ENCODE peak calls at places on chromosomes 16 and 17, in ten cellular contexts. N, I, H, S, W, F, E, A, O and D are unnamed samples.

GRCh38 chr16:1746693-1747195 is 24.6 kb downstream of the NME3 start:
- DNase-seq in A (no peak), F (no peak), S (no peak), I (no peak), E (no peak), H (no peak), O (no peak), N (no peak), W (no peak), D (no peak)

GRCh38 chr16:88331989-88332920 is 50.5 kb upstream of the ZNF469 start:
- DNase-seq in W (no peak), E (no peak), N (no peak), O (peak; percentile 8), A (peak; percentile 48), S (peak; percentile 92), F (peak; percentile 49), H (peak; percentile 98), I (peak; percentile 31), D (peak; percentile 36)

GRCh38 chr17:72901657-72902056 is 190.8 kb downstream of the SLC39A11 start:
- DNase-seq in E (no peak), S (no peak), F (no peak), O (no peak), H (no peak), N (no peak), I (no peak), A (no peak), W (no peak), D (no peak)

GRCh38 chr16:15822957-15823356 is 33.9 kb downstream of the MYH11 start:
- DNase-seq in O (no peak), I (peak; percentile 49), F (peak; percentile 68), A (no peak), H (no peak), E (no peak), N (no peak), W (no peak), S (peak; percentile 87), D (no peak)

GRCh38 chr17:63446981-63447687 is 1.0 kb upstream of the CYB561 start:
- DNase-seq in N (peak; percentile 39), H (no peak), W (peak; percentile 83), F (peak; percentile 65), O (peak; percentile 89), E (peak; percentile 65), S (no peak), I (no peak), A (no peak), D (no peak)

GRCh38 chr17:41647038-41647813 is 22.9 kb upstream of the KRT17 start:
- DNase-seq in H (no peak), N (no peak), A (peak; percentile 13), F (no peak), W (no peak), I (no peak), E (no peak), S (no peak), O (peak; percentile 51), D (no peak)

GRCh38 chr17:30858556-30859250 is 26.9 kb downstream of the ATAD5 start:
- DNase-seq in F (no peak), A (no peak), O (no peak), S (no peak), N (no peak), I (no peak), E (no peak), W (no peak), H (no peak), D (no peak)

GRCh38 chr16:72876981-72877373 is 171.0 kb downstream of the ZFHX3 start:
- DNase-seq in E (no peak), O (peak; percentile 13), N (no peak), S (no peak), W (no peak), F (no peak), I (no peak), H (no peak), A (no peak), D (no peak)

GRCh38 chr16:69921125-69921524 is 30.0 kb upstream of the CLEC18A start:
- DNase-seq in N (no peak), E (no peak), S (no peak), A (no peak), O (no peak), W (no peak), I (no peak), F (no peak), H (no peak), D (no peak)

GRCh38 chr16:15650698-15651161 is 685 bp downstream of the NDE1 start:
- DNase-seq in E (peak; percentile 48), O (peak; percentile 76), H (peak; percentile 30), S (peak; percentile 80), I (no peak), A (no peak), N (peak; percentile 37), W (peak; percentile 39), F (no peak), D (peak; percentile 53)

GRCh38 chr17:6471531-6472465 is 27.5 kb downstream of the PIMREG start:
- DNase-seq in S (no peak), I (no peak), A (peak; percentile 75), N (no peak), H (peak; percentile 72), W (no peak), O (peak; percentile 66), F (no peak), E (no peak), D (peak; percentile 87)

GRCh38 chr17:10683853-10684252 is 13.5 kb downstream of the SCO1 start:
- DNase-seq in I (no peak), F (no peak), S (no peak), N (no peak), O (peak; percentile 47), A (peak; percentile 67), W (no peak), E (no peak), H (peak; percentile 11), D (no peak)
- H3K27ac ChIP-seq in I (peak overlapping the region; percentile 19), F (no peak overlapping the region), S (peak overlapping the region; percentile 43), N (no peak overlapping the region), O (no peak overlapping the region), A (no peak overlapping the region), W (no peak overlapping the region), E (no peak overlapping the region), H (no peak overlapping the region), D (no peak overlapping the region)

DNA sequence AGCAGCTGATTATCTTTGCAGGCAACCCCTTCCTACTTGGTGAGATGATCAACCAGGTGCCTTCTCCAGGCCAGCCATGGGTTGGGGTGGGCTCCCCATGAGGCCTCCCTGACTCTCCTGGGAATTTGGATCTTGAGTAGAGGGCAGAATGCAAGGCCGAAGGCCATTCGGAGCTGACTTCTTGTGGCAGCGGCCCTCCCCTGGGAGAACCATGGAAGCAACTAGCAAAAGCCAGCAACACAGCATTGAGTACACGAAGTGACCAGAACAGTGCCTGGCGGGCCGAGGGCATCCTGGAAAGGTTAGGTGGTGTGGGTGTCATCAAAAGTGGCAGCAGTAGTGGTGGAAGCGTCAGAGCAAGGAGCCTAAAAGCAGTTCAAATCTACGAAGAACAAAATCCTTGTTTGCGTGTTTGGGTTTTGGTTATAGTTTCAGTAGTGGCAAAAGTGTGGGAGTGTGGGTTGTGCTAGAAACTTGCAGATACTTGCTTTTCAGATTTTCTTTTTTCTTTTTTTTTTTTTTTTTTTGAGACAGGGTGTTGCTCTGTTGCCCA is 2.0 kb upstream of the ALDH3A1 start:
- DNase-seq in A (no peak), O (no peak), E (no peak), H (no peak), N (no peak), F (no peak), S (peak; percentile 70), W (no peak), I (no peak), D (no peak)
- H3K4me1 ChIP-seq in A (no peaks in the 10 kb centered on the region), O (no peaks in the 10 kb centered on the region), E (peaks cover 34% of the 10 kb centered on the region), H (peaks cover 65% of the 10 kb centered on the region), N (peaks cover 3% of the 10 kb centered on the region), F (peaks cover 36% of the 10 kb centered on the region), S (no peaks in the 10 kb centered on the region), W (no peaks in the 10 kb centered on the region), I (peaks cover 37% of the 10 kb centered on the region), D (no peaks in the 10 kb centered on the region)

DNA sequence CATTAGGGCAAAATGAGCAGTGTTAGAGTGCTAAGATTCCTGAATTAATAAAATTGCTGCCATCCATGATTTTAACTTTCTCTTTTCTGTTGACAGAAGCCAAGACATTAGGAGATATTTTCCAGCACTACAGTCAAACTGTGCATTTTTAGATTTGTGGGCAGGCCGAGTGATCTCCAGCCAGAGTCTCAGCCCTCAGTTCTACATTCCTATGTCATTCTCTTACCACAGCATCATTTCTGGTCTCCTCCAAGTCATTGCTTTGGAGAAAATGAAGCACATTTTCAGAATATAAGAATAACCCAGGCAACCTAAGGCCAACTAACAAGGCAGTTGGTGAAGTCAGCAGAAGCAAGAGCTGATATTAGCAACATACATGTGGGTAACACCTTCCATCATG is 74.6 kb upstream of the NUDT7 start:
- DNase-seq in A (no peak), E (no peak), W (no peak), H (no peak), O (no peak), N (no peak), I (no peak), S (no peak), F (no peak), D (no peak)
- H3K27me3 ChIP-seq in A (peaks cover 6% of the 10 kb centered on the region), E (no peaks in the 10 kb centered on the region), W (no peaks in the 10 kb centered on the region), H (no peaks in the 10 kb centered on the region), O (no peaks in the 10 kb centered on the region), N (no peaks in the 10 kb centered on the region), I (no peaks in the 10 kb centered on the region), S (no peaks in the 10 kb centered on the region), F (no peaks in the 10 kb centered on the region), D (no peaks in the 10 kb centered on the region)

DNA sequence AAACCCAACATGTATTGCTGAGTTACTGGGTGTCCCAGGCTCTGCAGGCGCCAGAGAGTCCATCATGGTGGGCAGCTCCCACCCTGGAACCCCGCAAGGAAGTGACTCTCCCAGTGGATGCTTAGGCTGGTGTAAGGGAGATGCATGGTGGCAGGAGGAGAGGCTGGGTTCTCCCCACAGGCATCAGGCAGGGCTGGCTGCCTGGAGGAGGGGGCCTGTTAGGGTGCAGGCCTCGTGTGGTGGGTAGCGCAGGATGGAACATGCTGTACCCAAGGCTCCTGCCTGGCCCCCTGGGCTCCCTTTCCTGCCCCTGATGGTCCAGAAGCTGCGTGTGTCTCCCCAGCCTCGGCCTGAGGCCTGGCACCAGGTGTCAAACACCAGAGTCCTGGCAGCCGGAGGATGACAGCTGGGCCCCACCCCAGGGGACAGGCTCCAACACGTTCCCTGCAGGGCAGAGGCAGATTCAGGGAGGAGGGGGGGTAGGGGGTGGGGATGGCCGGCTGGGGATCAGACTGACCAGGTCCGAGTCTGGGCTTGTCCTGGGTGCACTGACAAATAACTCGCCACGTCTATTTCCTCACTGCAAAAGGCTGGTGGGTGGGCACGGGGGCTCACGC is 40.2 kb upstream of the CIBAR2 start:
- DNase-seq in E (no peak), F (no peak), W (no peak), I (no peak), A (no peak), S (no peak), O (no peak), H (peak; percentile 69), N (no peak), D (peak; percentile 89)
- H3K27ac ChIP-seq in E (no peak overlapping the region), F (no peak overlapping the region), W (no peak overlapping the region), I (peak overlapping the region; percentile 76), A (no peak overlapping the region), S (no peak overlapping the region), O (no peak overlapping the region), H (no peak overlapping the region), N (no peak overlapping the region), D (peak overlapping the region; percentile 86)

GRCh38 chr17:3768786-3769185 is 32.2 kb downstream of the ITGAE start:
- DNase-seq in O (no peak), I (no peak), E (no peak), F (no peak), A (no peak), S (no peak), W (no peak), H (no peak), N (no peak), D (no peak)
- H3K4me1 ChIP-seq in O (no peaks in the 10 kb centered on the region), I (no peaks in the 10 kb centered on the region), E (no peaks in the 10 kb centered on the region), F (no peaks in the 10 kb centered on the region), A (no peaks in the 10 kb centered on the region), S (no peaks in the 10 kb centered on the region), W (no peaks in the 10 kb centered on the region), H (no peaks in the 10 kb centered on the region), N (peaks cover 18% of the 10 kb centered on the region), D (no peaks in the 10 kb centered on the region)